ENCODE peak calls at places on chromosomes 12 and 14, in four cellular contexts. D, G, P and V are unnamed samples.

GRCh38 chr12:54140958-54141388 is 47.8 kb downstream of the SMUG1 start:
- DNase-seq in D (no peak), G (no peak), P (no peak), V (no peak)

GRCh38 chr12:75632452-75632851 is 121.0 kb upstream of the KRR1 start:
- DNase-seq in D (no peak), G (no peak), P (no peak), V (no peak)

GRCh38 chr12:28415755-28416154 is 225.5 kb downstream of the CCDC91 start:
- DNase-seq in D (no peak), G (no peak), P (no peak), V (no peak)

GRCh38 chr12:62292761-62293446 is 32.7 kb downstream of the USP15 start:
- DNase-seq in D (no peak), G (no peak), P (no peak), V (no peak)

GRCh38 chr14:57889245-57889644 is 23.4 kb upstream of the SLC35F4 start:
- DNase-seq in D (no peak), G (no peak), P (no peak), V (no peak)

GRCh38 chr12:107818984-107819383 is 44.5 kb downstream of the ASCL4 start:
- DNase-seq in D (no peak), G (no peak), P (no peak), V (no peak)

GRCh38 chr12:114904254-114905003 is 220.5 kb upstream of the TBX3 start:
- DNase-seq in D (no peak), G (no peak), P (no peak), V (peak)

GRCh38 chr12:91272456-91273063 is 89.9 kb upstream of the DCN start:
- DNase-seq in D (peak), G (no peak), P (no peak), V (no peak)

GRCh38 chr12:109680521-109681030 is 33.0 kb upstream of the FAM222A start:
- DNase-seq in D (no peak), G (peak), P (no peak), V (no peak)

GRCh38 chr14:95185452-95186392 is 28.4 kb upstream of the DICER1 start:
- DNase-seq in D (no peak), G (no peak), P (no peak), V (no peak)

GRCh38 chr12:27555928-27556778 is 32.1 kb downstream of the PPFIBP1 start:
- DNase-seq in D (no peak), G (no peak), P (no peak), V (no peak)

GRCh38 chr14:55097894-55098560 is 31.0 kb upstream of the LGALS3 start:
- DNase-seq in D (no peak), G (no peak), P (peak), V (no peak)

GRCh38 chr12:100716949-100717732 is 77.4 kb upstream of the ANO4 start:
- DNase-seq in D (peak), G (no peak), P (no peak), V (no peak)

GRCh38 chr14:66403183-66403582 is 83.0 kb upstream of the CCDC196 start:
- DNase-seq in D (no peak), G (peak), P (no peak), V (no peak)

GRCh38 chr12:47222960-47223847 is 143.4 kb upstream of the AMIGO2 start:
- DNase-seq in D (peak), G (no peak), P (no peak), V (no peak)

GRCh38 chr14:34633697-34634096 is 3.7 kb upstream of the SNX6 start:
- DNase-seq in D (no peak), G (no peak), P (no peak), V (no peak)

GRCh38 chr12:105233045-105233905 is 2.7 kb downstream of the APPL2 start:
- DNase-seq in D (no peak), G (no peak), P (no peak), V (no peak)

GRCh38 chr14:104392001-104392395 is 187.6 kb upstream of the C14orf180 start:
- DNase-seq in D (no peak), G (no peak), P (no peak), V (no peak)

GRCh38 chr12:563250-563781 is 99.9 kb downstream of the NINJ2 start:
- DNase-seq in D (no peak), G (no peak), P (no peak), V (no peak)

GRCh38 chr14:80618751-80619329 is 322.7 kb downstream of the CEP128 start:
- DNase-seq in D (no peak), G (no peak), P (no peak), V (no peak)

GRCh38 chr12:99334737-99335136 is 312.8 kb upstream of the GARIN6 start:
- DNase-seq in D (no peak), G (no peak), P (no peak), V (no peak)

GRCh38 chr14:68359862-68360552 is 432.9 kb downstream of the ZFP36L1 start:
- DNase-seq in D (no peak), G (no peak), P (no peak), V (peak)
- TF ChIP-seq POLR2AphosphoS5 in D (no peak), G (no peak), P (no peak), V (no peak)

GRCh38 chr14:99395904-99396530 is 84.6 kb downstream of the SETD3 start:
- DNase-seq in D (peak), G (no peak), P (no peak), V (peak)

GRCh38 chr14:99389171-99389826 is 91.4 kb downstream of the SETD3 start:
- DNase-seq in D (peak), G (peak), P (no peak), V (peak)

GRCh38 chr14:99394602-99395001 is 86.1 kb downstream of the SETD3 start:
- DNase-seq in D (peak), G (no peak), P (no peak), V (no peak)

GRCh38 chr14:99391671-99392070 is 89.0 kb downstream of the SETD3 start:
- DNase-seq in D (no peak), G (no peak), P (no peak), V (no peak)

DNA sequence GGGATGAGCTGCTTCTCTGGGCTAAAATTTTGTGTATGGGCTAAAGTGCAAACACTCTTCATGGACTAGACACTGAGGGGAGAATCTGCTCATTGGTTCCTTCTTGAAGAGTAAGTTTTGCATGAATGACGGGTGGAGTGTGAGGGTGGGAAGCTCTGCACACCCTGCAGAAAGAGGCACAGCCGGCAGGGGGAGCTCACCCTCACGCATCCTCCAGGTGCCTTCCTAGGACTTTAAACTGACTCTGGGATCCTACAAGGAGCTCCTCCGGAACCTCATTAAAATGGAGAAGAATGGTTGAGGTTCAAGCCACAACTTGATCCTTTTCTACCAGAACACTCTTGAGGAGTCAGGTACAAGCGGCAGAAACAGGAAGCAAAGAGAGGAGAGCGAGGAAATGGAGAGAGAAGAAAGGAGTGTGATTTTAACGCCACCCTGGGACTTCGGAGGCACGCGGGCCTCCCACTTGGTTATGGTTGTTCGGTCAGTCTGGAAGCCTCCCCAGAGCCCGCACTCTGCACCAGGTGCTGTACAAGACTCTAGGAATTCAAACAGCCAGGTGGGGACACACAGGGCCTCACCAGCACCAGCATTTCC is 87.5 kb downstream of the SETD3 start:
- DNase-seq in D (peak), G (peak), P (no peak), V (peak)
- TF ChIP-seq ATF3 in D (no peak), G (no peak), P (no peak), V (no peak)

GRCh38 chr12:33795536-33795935 is 226.8 kb upstream of the ALG10 start:
- DNase-seq in D (no peak), G (no peak), P (no peak), V (no peak)

DNA sequence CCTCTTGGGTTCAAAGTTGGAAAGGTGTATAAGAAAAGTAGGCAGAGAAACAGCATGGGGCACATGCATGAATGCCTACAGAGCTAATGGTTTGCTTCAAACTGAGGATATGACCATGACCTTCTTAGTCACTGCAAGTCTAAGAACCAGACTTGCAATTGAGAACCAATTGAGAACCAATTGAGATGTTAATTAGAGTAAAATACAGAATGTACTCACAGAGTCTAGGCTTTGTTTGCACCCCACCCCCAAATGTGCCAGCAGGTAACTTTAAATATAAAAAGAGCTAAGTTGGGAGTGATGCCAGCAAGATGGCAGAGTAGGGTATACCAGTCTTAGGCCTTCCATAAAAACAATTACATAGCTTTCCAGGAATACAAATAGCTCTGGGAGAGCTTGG is 227.3 kb upstream of the ALG10 start:
- DNase-seq in D (no peak), G (no peak), P (no peak), V (no peak)
- H3K4me2 ChIP-seq in D (no peak), G (no peak), P (no peak), V (no peak)

DNA sequence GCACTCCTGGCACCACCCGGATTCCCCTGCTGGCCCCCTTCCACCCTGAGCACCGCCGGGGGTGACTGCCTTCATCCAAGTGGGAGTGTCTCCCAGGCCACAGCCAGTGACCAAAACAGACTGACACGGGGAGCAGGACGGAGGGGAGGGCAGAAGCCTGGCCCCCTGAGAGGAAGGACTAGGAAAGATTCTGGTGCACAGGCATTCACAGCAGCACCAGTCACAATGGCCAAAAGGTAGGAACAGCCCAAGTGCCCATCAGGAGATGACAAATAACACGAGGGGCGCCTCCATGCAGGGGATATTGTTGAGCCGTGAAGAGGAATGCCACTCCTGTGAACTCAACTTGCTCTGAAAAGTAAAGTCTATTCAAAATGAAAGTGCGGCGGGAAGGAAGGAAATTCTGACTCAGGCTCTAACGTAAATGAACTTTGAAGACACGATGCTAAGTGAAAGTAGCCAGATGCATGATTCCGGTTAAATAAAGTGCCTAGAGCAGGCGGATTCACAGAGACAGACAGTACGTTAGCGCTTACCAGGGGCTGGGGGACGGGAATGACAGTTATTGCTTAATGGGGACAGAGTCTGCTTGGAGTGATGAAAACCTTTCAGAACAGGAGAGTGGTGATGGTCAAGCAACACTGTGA is 146.1 kb upstream of the NCOR2 start:
- DNase-seq in D (no peak), G (no peak), P (peak), V (no peak)
- TF ChIP-seq POLR2AphosphoS5 in D (no peak), G (no peak), P (no peak), V (no peak)

GRCh38 chr12:55979069-55979468 is 5.2 kb downstream of the RAB5B start:
- DNase-seq in D (no peak), G (no peak), P (no peak), V (no peak)

GRCh38 chr12:55978393-55978792 is 4.5 kb downstream of the RAB5B start:
- DNase-seq in D (no peak), G (no peak), P (no peak), V (no peak)

GRCh38 chr12:55983229-55983849 is 9.5 kb downstream of the RAB5B start:
- DNase-seq in D (no peak), G (no peak), P (no peak), V (no peak)

GRCh38 chr12:55982319-55982936 is 8.6 kb downstream of the RAB5B start:
- DNase-seq in D (no peak), G (no peak), P (peak), V (no peak)
- TF ChIP-seq ATF3 in D (no peak), G (no peak), P (no peak), V (no peak)

DNA sequence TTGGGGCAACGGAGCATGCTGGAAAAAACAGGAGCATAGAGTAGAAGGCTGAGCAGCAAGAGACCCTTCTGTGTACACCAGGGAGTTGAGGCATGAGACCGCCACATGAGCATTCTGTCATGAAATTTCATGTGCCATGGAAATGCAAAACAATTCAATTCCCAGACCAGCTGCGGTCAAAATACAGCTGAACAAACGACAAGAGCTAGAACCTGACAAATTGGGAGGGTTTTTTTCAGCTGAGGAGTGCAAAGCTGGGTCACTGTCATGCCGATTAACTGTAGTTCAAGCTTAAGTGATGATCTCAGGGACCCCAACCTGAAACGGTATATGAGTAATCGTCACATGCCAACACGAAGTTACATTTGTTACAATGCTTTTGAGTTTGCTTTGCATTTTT is 37.1 kb downstream of the TMEM30B start:
- DNase-seq in D (no peak), G (no peak), P (no peak), V (no peak)
- H3K4me2 ChIP-seq in D (no peak), G (no peak), P (no peak), V (no peak)

DNA sequence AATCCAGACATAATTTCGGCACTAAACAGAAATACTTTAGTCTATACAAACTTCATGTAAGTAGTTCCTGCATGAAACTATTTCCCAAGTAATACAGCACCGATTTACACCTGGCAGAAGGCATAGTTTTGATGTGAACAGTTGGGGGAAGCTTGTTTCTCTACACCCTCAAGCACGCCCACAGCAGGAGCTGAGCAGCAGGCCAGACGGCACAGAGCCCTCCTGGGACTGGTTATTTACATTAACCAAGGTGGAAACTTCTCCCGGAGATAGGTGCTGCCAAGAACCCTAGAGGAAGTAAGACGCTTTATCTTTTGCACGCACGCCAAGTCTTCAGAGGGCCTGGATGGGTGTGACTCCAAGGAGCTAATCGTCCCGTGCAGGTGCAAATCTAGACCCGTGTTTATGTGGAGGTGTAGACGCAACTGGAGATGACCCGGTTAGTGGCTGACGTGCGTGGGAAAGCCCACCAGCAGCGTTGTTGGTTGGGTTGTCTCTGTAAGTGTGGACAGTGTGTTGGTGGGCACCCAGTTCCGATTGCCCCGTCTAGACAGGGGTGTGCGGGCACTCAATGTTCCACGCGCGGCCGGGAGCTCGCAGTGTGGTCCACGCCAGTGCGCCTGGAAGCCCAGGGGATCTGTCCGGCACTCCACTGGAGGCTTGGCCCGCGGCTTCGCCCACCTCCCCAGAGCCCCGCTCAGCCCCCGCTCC is 767 bp upstream of the TCP11L2 start:
- DNase-seq in D (peak), G (no peak), P (peak), V (no peak)
- TF ChIP-seq POLR2AphosphoS5 in D (no peak), G (no peak), P (no peak), V (peak)

GRCh38 chr12:7638764-7639570 is 26.7 kb downstream of the APOBEC1 start:
- DNase-seq in D (peak), G (peak), P (peak), V (peak)

GRCh38 chr12:7646178-7646475 is 19.6 kb downstream of the APOBEC1 start:
- DNase-seq in D (no peak), G (no peak), P (no peak), V (no peak)

GRCh38 chr12:7645395-7646177 is 20.1 kb downstream of the APOBEC1 start:
- DNase-seq in D (no peak), G (peak), P (no peak), V (peak)

GRCh38 chr12:7642287-7642686 is 23.4 kb downstream of the APOBEC1 start:
- DNase-seq in D (no peak), G (peak), P (no peak), V (no peak)

DNA sequence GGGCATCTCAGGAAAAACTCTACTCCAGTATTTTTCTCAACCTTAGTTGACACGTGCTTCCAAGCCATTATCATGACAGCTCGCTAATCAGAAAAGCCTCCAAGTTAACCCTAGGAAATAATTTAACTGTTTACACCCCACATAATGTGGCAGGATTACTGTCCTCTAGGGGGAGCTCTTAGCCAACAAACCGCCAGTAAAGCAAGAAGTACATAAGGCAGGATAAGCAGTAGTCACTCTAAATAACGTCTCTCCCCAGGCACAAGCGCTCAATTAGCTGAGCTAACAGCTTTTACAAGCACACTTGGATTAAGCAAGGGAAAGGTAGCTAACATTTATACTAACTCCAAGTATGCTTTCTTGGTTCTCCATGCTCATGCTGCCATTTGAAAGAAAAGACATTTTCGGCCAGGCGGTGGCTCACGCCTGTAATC is 22.8 kb downstream of the APOBEC1 start:
- DNase-seq in D (peak), G (peak), P (no peak), V (peak)
- TF ChIP-seq ATF3 in D (no peak), G (no peak), P (no peak), V (no peak)